ENCODE peak calls at places on chromosomes 4 and X, in six cellular contexts. R is left cardiac atrium, Q is amygdala, B is RWPE1, M is dermis blood vessel endothelial cell, Z is hypothalamus. H is an unnamed sample.

GRCh38 chr4:1326751-1327525 is 20.1 kb upstream of the UVSSA start:
- DNase-seq in R (peak), Q (no peak), B (no peak), M (no peak), Z (no peak), H (no peak)

GRCh38 chrX:139532834-139533233 is 2.3 kb downstream of the F9 start:
- DNase-seq in R (no peak), Q (no peak), B (no peak), M (no peak), Z (no peak), H (no peak)

GRCh38 chr4:84579410-84579791 is 3.5 kb upstream of the CDS1 start:
- DNase-seq in R (no peak), Q (no peak), B (no peak), M (no peak), Z (no peak), H (no peak)

GRCh38 chrX:100447563-100448397 is 37.7 kb upstream of the PCDH19 start:
- DNase-seq in R (peak), Q (no peak), B (peak), M (peak), Z (no peak), H (no peak)

GRCh38 chrX:136953867-136954787 is 73.6 kb upstream of the RBMX start:
- DNase-seq in R (peak), Q (peak), B (peak), M (peak), Z (no peak), H (peak)

GRCh38 chrX:151370906-151371305 is 26.1 kb upstream of the VMA21 start:
- DNase-seq in R (no peak), Q (no peak), B (peak), M (no peak), Z (no peak), H (no peak)

GRCh38 chr4:106775636-106776035 is 260.5 kb downstream of the DKK2 start:
- DNase-seq in R (no peak), Q (no peak), B (no peak), M (no peak), Z (no peak), H (no peak)

GRCh38 chr4:108213308-108213707 is 44.6 kb upstream of the LEF1 start:
- DNase-seq in R (no peak), Q (no peak), B (no peak), M (no peak), Z (no peak), H (no peak)

GRCh38 chrX:46611658-46612362 is 38.2 kb downstream of the CHST7 start:
- DNase-seq in R (no peak), Q (no peak), B (no peak), M (no peak), Z (no peak), H (no peak)

GRCh38 chr4:134219043-134219442 is 17.5 kb upstream of the PABPC4L start:
- DNase-seq in R (no peak), Q (no peak), B (no peak), M (no peak), Z (no peak), H (no peak)

GRCh38 chr4:14752341-14753046 is 249.8 kb upstream of the CPEB2 start:
- DNase-seq in R (no peak), Q (no peak), B (no peak), M (no peak), Z (no peak), H (no peak)

GRCh38 chrX:123184858-123185251 is 777 bp downstream of the GRIA3 start:
- DNase-seq in R (no peak), Q (no peak), B (no peak), M (no peak), Z (peak), H (no peak)

GRCh38 chrX:75892749-75893148 is 107.7 kb upstream of the MAGEE2 start:
- DNase-seq in R (no peak), Q (no peak), B (no peak), M (no peak), Z (no peak), H (no peak)

GRCh38 chr4:166301266-166301665 is 428.2 kb downstream of the TLL1 start:
- DNase-seq in R (no peak), Q (no peak), B (no peak), M (no peak), Z (no peak), H (no peak)

GRCh38 chrX:68995386-68995779 is 166.6 kb downstream of the EFNB1 start:
- DNase-seq in R (no peak), Q (no peak), B (no peak), M (no peak), Z (no peak), H (no peak)